ENCODE peak calls at places on chromosomes 13 and 19, in six cellular contexts. One of them, this sample, is unnamed.

GRCh38 chr19:39825093-39825463 is 8.9 kb downstream of the DYRK1B start:
- DNase-seq in heart right ventricle: no peak
- DNase-seq in IMR-90: no peak
- DNase-seq in AG04450: no peak
- DNase-seq in fibroblast of villous mesenchyme: no peak
- DNase-seq in neural progenitor cell: no peak
- DNase-seq in this sample: no peak

GRCh38 chr19:5494780-5495179 is 39.6 kb downstream of the ZNRF4 start:
- DNase-seq in fibroblast of villous mesenchyme: no peak
- DNase-seq in IMR-90: no peak
- DNase-seq in neural progenitor cell: peak; percentile 36
- DNase-seq in heart right ventricle: no peak
- DNase-seq in AG04450: no peak
- DNase-seq in this sample: no peak

GRCh38 chr13:25943081-25943480 is 108.7 kb downstream of the SHISA2 start:
- DNase-seq in IMR-90: no peak
- DNase-seq in neural progenitor cell: no peak
- DNase-seq in AG04450: no peak
- DNase-seq in fibroblast of villous mesenchyme: no peak
- DNase-seq in heart right ventricle: no peak
- DNase-seq in this sample: no peak

GRCh38 chr13:35990196-35990595 is 141.0 kb downstream of the DCLK1 start:
- DNase-seq in AG04450: no peak
- DNase-seq in neural progenitor cell: peak; percentile 13
- DNase-seq in heart right ventricle: no peak
- DNase-seq in IMR-90: no peak
- DNase-seq in fibroblast of villous mesenchyme: no peak
- DNase-seq in this sample: no peak

GRCh38 chr19:55563261-55563690 is 17.4 kb downstream of the ZNF579 start:
- DNase-seq in heart right ventricle: peak; percentile 69
- DNase-seq in neural progenitor cell: no peak
- DNase-seq in fibroblast of villous mesenchyme: no peak
- DNase-seq in IMR-90: no peak
- DNase-seq in AG04450: no peak
- DNase-seq in this sample: peak; percentile 13

GRCh38 chr19:20245309-20245708 is 78.3 kb downstream of the ZNF486 start:
- DNase-seq in neural progenitor cell: no peak
- DNase-seq in IMR-90: no peak
- DNase-seq in heart right ventricle: no peak
- DNase-seq in AG04450: no peak
- DNase-seq in fibroblast of villous mesenchyme: no peak
- DNase-seq in this sample: no peak

GRCh38 chr13:109101550-109102144 is 472.2 kb downstream of the MYO16 start:
- DNase-seq in fibroblast of villous mesenchyme: no peak
- DNase-seq in AG04450: no peak
- DNase-seq in IMR-90: no peak
- DNase-seq in heart right ventricle: no peak
- DNase-seq in neural progenitor cell: no peak
- DNase-seq in this sample: no peak

GRCh38 chr13:29567411-29567810 is 28.1 kb downstream of the SLC7A1 start:
- DNase-seq in IMR-90: no peak
- DNase-seq in AG04450: no peak
- DNase-seq in heart right ventricle: no peak
- DNase-seq in fibroblast of villous mesenchyme: no peak
- DNase-seq in neural progenitor cell: no peak
- DNase-seq in this sample: no peak

DNA sequence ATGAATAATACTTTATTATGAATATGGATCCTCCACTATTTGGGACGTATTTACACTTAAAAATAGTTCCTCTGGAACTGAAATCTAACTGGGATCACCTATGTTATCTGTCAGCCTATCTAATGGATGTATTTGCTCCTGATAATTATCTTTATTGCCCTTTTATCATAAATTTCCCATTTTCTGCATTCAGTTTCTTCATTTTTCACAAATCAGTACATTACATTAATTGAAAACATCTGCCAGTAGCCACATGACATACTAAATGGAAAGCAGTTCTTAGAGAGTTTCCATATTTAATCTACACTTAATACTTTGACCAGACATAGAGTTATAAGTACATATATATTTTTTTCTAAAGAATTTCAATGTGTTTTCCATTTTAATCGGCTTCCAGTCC is 888.8 kb downstream of the SLITRK6 start:
- DNase-seq in IMR-90: no peak
- DNase-seq in neural progenitor cell: no peak
- DNase-seq in fibroblast of villous mesenchyme: no peak
- DNase-seq in heart right ventricle: no peak
- DNase-seq in AG04450: no peak
- DNase-seq in this sample: no peak
- H3K4me3 ChIP-seq in IMR-90: no peak overlapping the region
- H3K4me3 ChIP-seq in neural progenitor cell: no peak overlapping the region
- H3K4me3 ChIP-seq in fibroblast of villous mesenchyme: no peak overlapping the region
- H3K4me3 ChIP-seq in heart right ventricle: no peak overlapping the region
- H3K4me3 ChIP-seq in AG04450: no peak overlapping the region
- H3K4me3 ChIP-seq in this sample: no peak overlapping the region

DNA sequence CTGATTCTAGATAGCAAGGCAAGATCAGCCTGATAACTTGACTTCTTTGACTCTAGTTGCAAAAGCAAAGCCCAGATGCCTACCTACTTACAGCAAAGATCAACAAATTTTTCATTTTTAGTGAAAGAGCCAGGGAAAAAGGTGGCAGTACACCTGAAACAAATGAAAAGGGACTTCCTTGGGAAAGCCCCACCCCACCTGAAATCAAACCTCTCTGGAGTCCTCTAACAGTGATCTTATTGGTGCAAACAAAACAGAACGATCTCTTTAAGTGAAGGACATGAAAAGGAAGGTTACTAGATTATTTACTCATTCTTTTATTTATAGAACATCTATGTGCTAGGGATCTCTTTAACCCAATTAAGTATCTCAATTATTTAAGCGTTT is 507 bp upstream of the LCP1 start:
- DNase-seq in IMR-90: no peak
- DNase-seq in fibroblast of villous mesenchyme: no peak
- DNase-seq in heart right ventricle: no peak
- DNase-seq in AG04450: no peak
- DNase-seq in neural progenitor cell: no peak
- DNase-seq in this sample: no peak
- H3K4me3 ChIP-seq in IMR-90: no peak overlapping the region
- H3K4me3 ChIP-seq in fibroblast of villous mesenchyme: no peak overlapping the region
- H3K4me3 ChIP-seq in heart right ventricle: no peak overlapping the region
- H3K4me3 ChIP-seq in AG04450: no peak overlapping the region
- H3K4me3 ChIP-seq in neural progenitor cell: no peak overlapping the region
- H3K4me3 ChIP-seq in this sample: no peak overlapping the region

DNA sequence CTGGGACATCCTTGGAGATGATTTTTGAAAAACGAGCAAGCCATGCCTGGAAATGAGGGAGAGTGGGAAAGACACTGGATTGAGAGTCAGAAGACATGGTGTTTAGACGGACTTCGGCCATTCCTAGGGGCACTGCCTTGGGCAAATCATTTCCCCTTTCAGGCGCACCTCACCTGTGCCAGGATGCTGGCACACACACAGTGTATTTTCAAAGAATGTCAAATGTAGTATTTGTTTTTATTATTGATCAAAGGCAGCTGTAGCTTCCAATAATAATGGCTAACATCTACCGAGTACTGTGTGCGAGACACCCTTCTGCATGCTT is 485.2 kb downstream of the UQCRFS1 start:
- DNase-seq in fibroblast of villous mesenchyme: no peak
- DNase-seq in heart right ventricle: no peak
- DNase-seq in neural progenitor cell: no peak
- DNase-seq in AG04450: no peak
- DNase-seq in IMR-90: no peak
- DNase-seq in this sample: no peak
- H3K4me3 ChIP-seq in fibroblast of villous mesenchyme: no peak overlapping the region
- H3K4me3 ChIP-seq in heart right ventricle: peak overlapping the region; percentile 38
- H3K4me3 ChIP-seq in neural progenitor cell: no peak overlapping the region
- H3K4me3 ChIP-seq in AG04450: peak overlapping the region; percentile 41
- H3K4me3 ChIP-seq in IMR-90: no peak overlapping the region
- H3K4me3 ChIP-seq in this sample: no peak overlapping the region

GRCh38 chr19:41726493-41726892 is 18.1 kb downstream of the CEACAM5 start:
- DNase-seq in fibroblast of villous mesenchyme: no peak
- DNase-seq in heart right ventricle: no peak
- DNase-seq in IMR-90: no peak
- DNase-seq in AG04450: no peak
- DNase-seq in neural progenitor cell: no peak
- DNase-seq in this sample: no peak
- H3K4me3 ChIP-seq in fibroblast of villous mesenchyme: no peak overlapping the region
- H3K4me3 ChIP-seq in heart right ventricle: no peak overlapping the region
- H3K4me3 ChIP-seq in IMR-90: no peak overlapping the region
- H3K4me3 ChIP-seq in AG04450: no peak overlapping the region
- H3K4me3 ChIP-seq in neural progenitor cell: no peak overlapping the region
- H3K4me3 ChIP-seq in this sample: no peak overlapping the region

DNA sequence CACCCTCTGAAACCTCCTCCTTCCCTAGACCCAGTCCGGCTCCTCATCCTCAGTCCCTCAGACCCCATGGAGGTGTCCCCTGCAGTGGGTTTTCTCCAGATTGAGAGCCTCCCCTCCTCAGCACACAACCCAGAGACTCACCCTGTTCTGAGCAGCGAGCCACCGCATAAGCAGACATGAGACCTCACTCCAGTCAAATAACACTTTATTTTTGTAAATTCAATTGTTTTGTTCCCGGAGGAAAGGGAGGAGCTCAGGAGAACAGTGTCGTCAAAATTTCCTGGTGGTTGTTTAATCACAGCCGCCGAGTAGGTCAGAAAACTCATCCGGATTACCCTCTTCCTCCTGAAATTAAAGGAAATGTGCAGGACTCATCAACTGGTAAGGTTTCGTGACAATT is 57.5 kb downstream of the ERICH4 start:
- DNase-seq in IMR-90: no peak
- DNase-seq in AG04450: no peak
- DNase-seq in fibroblast of villous mesenchyme: no peak
- DNase-seq in heart right ventricle: no peak
- DNase-seq in neural progenitor cell: no peak
- DNase-seq in this sample: no peak
- H3K4me3 ChIP-seq in IMR-90: no peak overlapping the region
- H3K4me3 ChIP-seq in AG04450: no peak overlapping the region
- H3K4me3 ChIP-seq in fibroblast of villous mesenchyme: no peak overlapping the region
- H3K4me3 ChIP-seq in heart right ventricle: peak overlapping the region; percentile 61
- H3K4me3 ChIP-seq in neural progenitor cell: no peak overlapping the region
- H3K4me3 ChIP-seq in this sample: no peak overlapping the region

GRCh38 chr13:80389073-80390038 is 48.4 kb upstream of the SPRY2 start:
- DNase-seq in AG04450: no peak
- DNase-seq in heart right ventricle: no peak
- DNase-seq in IMR-90: no peak
- DNase-seq in fibroblast of villous mesenchyme: no peak
- DNase-seq in neural progenitor cell: no peak
- DNase-seq in this sample: no peak
- H3K4me3 ChIP-seq in AG04450: no peak overlapping the region
- H3K4me3 ChIP-seq in heart right ventricle: no peak overlapping the region
- H3K4me3 ChIP-seq in IMR-90: no peak overlapping the region
- H3K4me3 ChIP-seq in fibroblast of villous mesenchyme: no peak overlapping the region
- H3K4me3 ChIP-seq in neural progenitor cell: no peak overlapping the region
- H3K4me3 ChIP-seq in this sample: no peak overlapping the region

DNA sequence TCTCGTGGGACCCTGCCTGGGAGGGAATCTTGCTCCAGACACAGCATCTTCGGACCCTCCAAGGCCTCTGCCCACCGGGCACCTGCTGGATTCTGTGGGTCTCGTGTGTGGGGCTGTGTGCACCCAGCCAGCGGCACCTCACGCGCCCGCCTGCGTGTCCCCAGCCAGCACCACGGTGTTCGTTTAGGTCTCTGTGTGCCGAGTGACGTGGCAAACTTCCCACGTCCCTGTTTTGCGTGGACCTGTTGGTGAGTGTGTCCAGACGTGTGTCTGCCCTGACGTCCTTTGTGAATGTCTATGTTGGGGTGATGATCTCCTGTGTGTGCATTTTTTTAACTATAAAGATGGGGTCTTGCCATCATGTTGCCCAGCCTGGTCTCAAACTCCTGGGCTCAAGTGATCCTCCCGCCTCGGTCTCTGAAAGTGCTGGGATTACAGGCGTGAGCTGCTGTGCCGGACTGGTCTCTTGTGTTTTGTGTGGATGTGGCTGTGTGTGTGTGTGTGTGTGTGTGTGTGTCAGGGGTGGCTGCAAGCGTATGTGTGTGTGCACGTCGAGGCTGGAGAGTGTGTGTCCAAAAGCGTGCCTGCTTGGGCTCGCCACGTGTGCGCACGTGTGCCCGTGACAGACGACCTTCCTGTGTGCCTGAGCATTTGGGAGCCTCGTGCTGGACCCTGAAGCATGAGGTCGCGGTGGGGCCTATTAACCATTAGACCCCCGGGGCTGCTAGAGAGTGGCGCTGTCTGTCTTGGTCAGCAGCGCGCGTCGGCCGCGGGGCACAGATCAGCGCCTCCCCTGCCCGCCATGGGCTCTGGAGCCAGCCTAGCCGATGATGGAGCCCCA is 15.7 kb downstream of the ARID3A start:
- DNase-seq in neural progenitor cell: no peak
- DNase-seq in fibroblast of villous mesenchyme: no peak
- DNase-seq in IMR-90: no peak
- DNase-seq in heart right ventricle: no peak
- DNase-seq in AG04450: no peak
- DNase-seq in this sample: no peak
- H3K4me3 ChIP-seq in neural progenitor cell: no peak overlapping the region
- H3K4me3 ChIP-seq in fibroblast of villous mesenchyme: peak overlapping the region; percentile 1
- H3K4me3 ChIP-seq in IMR-90: no peak overlapping the region
- H3K4me3 ChIP-seq in heart right ventricle: peak overlapping the region; percentile 40
- H3K4me3 ChIP-seq in AG04450: no peak overlapping the region
- H3K4me3 ChIP-seq in this sample: no peak overlapping the region

GRCh38 chr13:74056829-74057564 is 77.2 kb downstream of the KLF12 start:
- DNase-seq in heart right ventricle: peak; percentile 59
- DNase-seq in IMR-90: no peak
- DNase-seq in neural progenitor cell: peak; percentile 36
- DNase-seq in fibroblast of villous mesenchyme: no peak
- DNase-seq in AG04450: no peak
- DNase-seq in this sample: peak; percentile 17

GRCh38 chr13:74047925-74048324 is 86.3 kb downstream of the KLF12 start:
- DNase-seq in neural progenitor cell: peak; percentile 13
- DNase-seq in AG04450: no peak
- DNase-seq in IMR-90: no peak
- DNase-seq in fibroblast of villous mesenchyme: no peak
- DNase-seq in heart right ventricle: no peak
- DNase-seq in this sample: peak; percentile 14

DNA sequence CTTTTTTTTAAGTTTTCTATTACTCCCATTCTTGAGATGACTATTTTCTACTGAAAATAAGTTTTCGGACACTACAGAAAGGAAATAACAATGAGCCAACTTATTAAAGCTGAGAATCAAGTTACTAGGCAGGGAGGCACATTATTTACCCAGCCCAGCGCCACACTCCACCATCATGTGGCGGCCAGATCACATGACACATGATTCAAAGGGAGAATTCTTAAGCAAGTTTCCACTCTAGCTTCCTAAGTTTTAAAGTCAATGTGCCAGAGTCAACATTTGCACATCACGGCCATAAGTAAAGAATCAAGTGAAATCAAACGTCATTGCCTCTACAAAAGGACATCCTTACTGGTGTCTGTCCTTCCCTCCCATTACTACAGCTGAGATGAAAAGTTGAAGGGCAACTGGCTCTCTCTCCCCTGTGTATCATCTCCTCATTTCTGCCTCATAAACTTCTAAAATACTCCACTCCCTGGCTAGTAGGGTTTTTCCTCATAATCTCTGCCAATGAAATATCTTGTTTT is 81.7 kb downstream of the KLF12 start:
- DNase-seq in AG04450: no peak
- DNase-seq in heart right ventricle: no peak
- DNase-seq in IMR-90: no peak
- DNase-seq in fibroblast of villous mesenchyme: no peak
- DNase-seq in neural progenitor cell: no peak
- DNase-seq in this sample: no peak
- H3K4me3 ChIP-seq in AG04450: no peak overlapping the region
- H3K4me3 ChIP-seq in heart right ventricle: no peak overlapping the region
- H3K4me3 ChIP-seq in IMR-90: no peak overlapping the region
- H3K4me3 ChIP-seq in fibroblast of villous mesenchyme: no peak overlapping the region
- H3K4me3 ChIP-seq in neural progenitor cell: no peak overlapping the region
- H3K4me3 ChIP-seq in this sample: no peak overlapping the region